ENCODE peak calls at places on chromosomes 13 and 19, in seven cellular contexts. Y, G, V, O, C, K and I are unnamed samples.

GRCh38 chr13:97352815-97353214 is 81.2 kb upstream of the RAP2A start:
- DNase-seq in Y (no peak), G (no peak), V (no peak), O (no peak), K (no peak), C (no peak), I (no peak)

GRCh38 chr13:103510007-103510406 is 443.8 kb upstream of the SLC10A2 start:
- DNase-seq in K (no peak), O (no peak), G (peak), C (no peak), Y (no peak), V (no peak), I (no peak)

GRCh38 chr13:43767351-43767901 is 19.3 kb downstream of the ENOX1 start:
- DNase-seq in C (no peak), V (no peak), O (no peak), G (no peak), K (no peak), Y (peak), I (peak)

GRCh38 chr19:11478167-11479089 is 2.4 kb downstream of the ELAVL3 start:
- DNase-seq in V (no peak), C (no peak), G (no peak), Y (no peak), K (no peak), O (no peak), I (no peak)

GRCh38 chr13:87535911-87536310 is 135.3 kb upstream of the SLITRK5 start:
- DNase-seq in O (no peak), Y (no peak), V (no peak), C (no peak), G (no peak), K (no peak), I (no peak)

GRCh38 chr19:17234911-17235617 is 9.0 kb downstream of the OCEL1 start:
- DNase-seq in C (peak), Y (peak), V (peak), G (peak), O (peak), K (no peak), I (peak)

GRCh38 chr19:18473003-18473705 is 35.2 kb upstream of the ISYNA1 start:
- DNase-seq in Y (no peak), K (no peak), V (no peak), O (no peak), C (no peak), G (no peak), I (no peak)

GRCh38 chr13:30618938-30619289 is 1.2 kb downstream of the USPL1 start:
- DNase-seq in K (no peak), O (no peak), G (no peak), Y (no peak), V (no peak), C (no peak), I (no peak)

GRCh38 chr13:49472186-49472585 is 23.6 kb upstream of the PHF11 start:
- DNase-seq in V (no peak), O (no peak), C (no peak), K (no peak), Y (no peak), G (no peak), I (peak)

GRCh38 chr19:52600639-52601024 is 30.5 kb downstream of the ZNF701 start:
- DNase-seq in K (peak), O (no peak), C (no peak), V (no peak), G (peak), Y (no peak), I (no peak)

GRCh38 chr13:92122454-92122853 is 724.0 kb downstream of the GPC5 start:
- DNase-seq in V (no peak), C (no peak), G (no peak), Y (no peak), K (no peak), O (no peak), I (peak)

GRCh38 chr19:49132974-49133609 is 13.7 kb downstream of the PPFIA3 start:
- DNase-seq in C (peak), O (no peak), G (peak), V (peak), K (no peak), Y (no peak), I (no peak)